ENCODE peak calls at places on chromosomes 4 and X, in ten cellular contexts. L, H, Q, U, V, E, Y, A, B and W are unnamed samples.

GRCh38 chr4:24659241-24659961 is 75.0 kb upstream of the DHX15 start:
- DNase-seq in L (no peak), H (no peak), Q (no peak), U (no peak), V (no peak), E (no peak), Y (no peak), A (peak), B (no peak), W (peak)

GRCh38 chr4:184824776-184825393 is 883 bp downstream of the ACSL1 start:
- DNase-seq in L (no peak), H (no peak), Q (no peak), U (no peak), V (no peak), E (no peak), Y (peak), A (peak), B (peak), W (no peak)

GRCh38 chr4:33160126-33160525 is 2440.0 kb downstream of the PCDH7 start:
- DNase-seq in L (no peak), H (no peak), Q (no peak), U (no peak), V (peak), E (no peak), Y (no peak), A (no peak), B (peak), W (no peak)

GRCh38 chrX:40099046-40099968 is 1.5 kb upstream of the BCOR start:
- DNase-seq in L (peak), H (peak), Q (peak), U (peak), V (peak), E (no peak), Y (peak), A (no peak), B (peak), W (no peak)

GRCh38 chr4:158914178-158914577 is 145.4 kb downstream of the FNIP2 start:
- DNase-seq in L (no peak), H (no peak), Q (no peak), U (no peak), V (peak), E (no peak), Y (no peak), A (peak), B (no peak), W (no peak)

GRCh38 chr4:16727218-16727617 is 171.2 kb downstream of the LDB2 start:
- DNase-seq in L (no peak), H (no peak), Q (no peak), U (no peak), V (no peak), E (no peak), Y (no peak), A (no peak), B (no peak), W (no peak)

GRCh38 chr4:8241211-8241779 is 28.3 kb upstream of the HTRA3 start:
- DNase-seq in L (no peak), H (no peak), Q (no peak), U (no peak), V (no peak), E (no peak), Y (no peak), A (no peak), B (no peak), W (no peak)

GRCh38 chr4:170089743-170090666 is at the start of gene AADAT:
- DNase-seq in L (peak), H (peak), Q (peak), U (peak), V (peak), E (peak), Y (no peak), A (peak), B (peak), W (no peak)

GRCh38 chrX:96407501-96407900 is 277.1 kb upstream of the DIAPH2 start:
- DNase-seq in L (no peak), H (no peak), Q (no peak), U (peak), V (peak), E (no peak), Y (no peak), A (no peak), B (no peak), W (no peak)

GRCh38 chr4:15003441-15003890 is 1.2 kb downstream of the CPEB2 start:
- DNase-seq in L (no peak), H (no peak), Q (no peak), U (peak), V (peak), E (peak), Y (peak), A (no peak), B (peak), W (no peak)

GRCh38 chrX:153600032-153600373 is 1.1 kb upstream of the CCNQ start:
- DNase-seq in L (no peak), H (no peak), Q (no peak), U (no peak), V (no peak), E (no peak), Y (no peak), A (no peak), B (peak), W (no peak)

GRCh38 chr4:954211-955020 is 19.0 kb downstream of the DGKQ start:
- DNase-seq in L (no peak), H (no peak), Q (no peak), U (no peak), V (no peak), E (no peak), Y (no peak), A (no peak), B (no peak), W (no peak)

GRCh38 chr4:87240341-87240740 is 19.9 kb upstream of the KLHL8 start:
- DNase-seq in L (no peak), H (no peak), Q (no peak), U (no peak), V (no peak), E (no peak), Y (no peak), A (no peak), B (no peak), W (peak)

GRCh38 chr4:82201303-82201702 is 172.5 kb downstream of the HNRNPD start:
- DNase-seq in L (no peak), H (no peak), Q (no peak), U (peak), V (peak), E (no peak), Y (no peak), A (no peak), B (no peak), W (no peak)

GRCh38 chr4:185134176-185134869 is 8.7 kb upstream of the SLC25A4 start:
- DNase-seq in L (no peak), H (no peak), Q (peak), U (peak), V (peak), E (no peak), Y (no peak), A (peak), B (no peak), W (no peak)

GRCh38 chr4:164440196-164440595 is 313.7 kb upstream of the SMIM31 start:
- DNase-seq in L (no peak), H (no peak), Q (no peak), U (no peak), V (peak), E (no peak), Y (no peak), A (no peak), B (no peak), W (no peak)

GRCh38 chr4:32025840-32026459 is 1305.8 kb downstream of the PCDH7 start:
- DNase-seq in L (no peak), H (no peak), Q (no peak), U (no peak), V (peak), E (no peak), Y (no peak), A (no peak), B (no peak), W (no peak)

GRCh38 chrX:17024896-17025295 is 78.4 kb downstream of the REPS2 start:
- DNase-seq in L (no peak), H (no peak), Q (no peak), U (peak), V (no peak), E (no peak), Y (no peak), A (no peak), B (peak), W (no peak)

GRCh38 chr4:139986621-139987510 is 167.1 kb downstream of the MAML3 start:
- DNase-seq in L (no peak), H (no peak), Q (peak), U (no peak), V (no peak), E (no peak), Y (no peak), A (no peak), B (no peak), W (no peak)

GRCh38 chr4:28435346-28435745 is 1574.7 kb downstream of the STIM2 start:
- DNase-seq in L (no peak), H (no peak), Q (no peak), U (no peak), V (no peak), E (no peak), Y (no peak), A (no peak), B (no peak), W (no peak)

GRCh38 chrX:121876316-121876715 is 828.9 kb downstream of the GLUD2 start:
- DNase-seq in L (peak), H (no peak), Q (no peak), U (peak), V (peak), E (no peak), Y (no peak), A (no peak), B (no peak), W (no peak)

GRCh38 chrX:9884031-9884779 is 83.0 kb upstream of the CLDN34 start:
- DNase-seq in L (no peak), H (no peak), Q (no peak), U (no peak), V (no peak), E (no peak), Y (no peak), A (no peak), B (no peak), W (no peak)

GRCh38 chr4:120990246-120990645 is 67.7 kb upstream of the PRDM5 start:
- DNase-seq in L (no peak), H (no peak), Q (no peak), U (no peak), V (no peak), E (no peak), Y (no peak), A (no peak), B (no peak), W (no peak)

GRCh38 chr4:138242076-138242829 is at the start of gene SLC7A11:
- DNase-seq in L (peak), H (peak), Q (peak), U (peak), V (peak), E (peak), Y (peak), A (peak), B (peak), W (peak)

GRCh38 chrX:30196322-30196721 is 19.0 kb upstream of the MAGEB2 start:
- DNase-seq in L (no peak), H (no peak), Q (no peak), U (no peak), V (peak), E (no peak), Y (no peak), A (no peak), B (no peak), W (no peak)

GRCh38 chr4:75207902-75208301 is 275.0 kb downstream of the PARM1 start:
- DNase-seq in L (no peak), H (no peak), Q (no peak), U (no peak), V (no peak), E (no peak), Y (no peak), A (no peak), B (no peak), W (no peak)

GRCh38 chr4:91092398-91092955 is 965.3 kb downstream of the CCSER1 start:
- DNase-seq in L (no peak), H (no peak), Q (no peak), U (peak), V (no peak), E (no peak), Y (no peak), A (no peak), B (no peak), W (no peak)

GRCh38 chrX:103453655-103454054 is 65.6 kb downstream of the RAB40A start:
- DNase-seq in L (peak), H (no peak), Q (no peak), U (no peak), V (peak), E (no peak), Y (no peak), A (no peak), B (no peak), W (no peak)

GRCh38 chrX:133089411-133089810 is 7.5 kb downstream of the USP26 start:
- DNase-seq in L (no peak), H (no peak), Q (no peak), U (no peak), V (no peak), E (no peak), Y (no peak), A (no peak), B (no peak), W (no peak)